ENCODE peak calls at places on chromosome 22, in seven cellular contexts. S is right lobe of liver; W is HCT116; J is brain microvascular endothelial cell; C is uterus; D is Peyer's patch; L is CD8-positive, alpha-beta memory T cell. B is an unnamed sample.

GRCh38 chr22:23037429-23038333 is 32.6 kb upstream of the GNAZ start:
- DNase-seq in J (no peak), L (no peak), W (no peak), C (no peak), S (no peak), D (no peak), B (no peak)

GRCh38 chr22:23012081-23012622 is 58.2 kb upstream of the GNAZ start:
- DNase-seq in C (no peak), W (no peak), S (no peak), J (no peak), D (no peak), L (no peak), B (no peak)

GRCh38 chr22:33923660-33924246 is 3.5 kb upstream of the LARGE1 start:
- DNase-seq in W (peak), D (peak), C (peak), S (peak), J (peak), L (no peak), B (peak)

GRCh38 chr22:36737776-36738175 is 34.2 kb upstream of the CACNG2 start:
- DNase-seq in J (no peak), S (no peak), D (peak), W (no peak), L (no peak), C (no peak), B (no peak)

GRCh38 chr22:36359172-36359973 is 28.4 kb downstream of the MYH9 start:
- DNase-seq in D (no peak), C (no peak), W (no peak), L (no peak), J (no peak), S (no peak), B (no peak)

GRCh38 chr22:23548501-23549197 is 31.4 kb downstream of the IGLL1 start:
- DNase-seq in S (no peak), W (no peak), D (no peak), L (no peak), J (no peak), C (no peak), B (no peak)

GRCh38 chr22:32684822-32685187 is 116.7 kb upstream of the TIMP3 start:
- DNase-seq in S (no peak), D (no peak), W (no peak), L (no peak), J (peak), C (no peak), B (no peak)

GRCh38 chr22:43848366-43849171 is 13.7 kb downstream of the SULT4A1 start:
- DNase-seq in D (peak), C (no peak), W (peak), L (no peak), J (no peak), S (peak), B (no peak)

GRCh38 chr22:34015642-34016041 is 95.4 kb upstream of the LARGE1 start:
- DNase-seq in C (no peak), W (no peak), D (no peak), S (no peak), J (no peak), L (no peak), B (no peak)

GRCh38 chr22:40509401-40510134 is 127.0 kb downstream of the MRTFA start:
- DNase-seq in D (no peak), J (peak), S (no peak), C (peak), L (no peak), W (no peak), B (peak)

GRCh38 chr22:23157560-23158515 is 12.6 kb downstream of the RAB36 start:
- DNase-seq in L (no peak), C (no peak), W (no peak), J (no peak), S (no peak), D (no peak), B (no peak)

GRCh38 chr22:27820896-27821866 is 19.6 kb upstream of the MN1 start:
- DNase-seq in D (no peak), C (no peak), L (no peak), S (no peak), W (no peak), J (no peak), B (no peak)

GRCh38 chr22:22849640-22850610 is 37.7 kb upstream of the IGLL5 start:
- DNase-seq in C (no peak), L (no peak), S (no peak), W (no peak), J (no peak), D (no peak), B (no peak)

GRCh38 chr22:36610567-36610966 is 81.6 kb upstream of the EIF3D start:
- DNase-seq in J (no peak), S (no peak), D (peak), L (no peak), C (no peak), W (no peak), B (no peak)

GRCh38 chr22:43998865-43999264 is 25.2 kb upstream of the PARVB start:
- DNase-seq in D (no peak), W (no peak), L (no peak), S (no peak), C (no peak), J (no peak), B (no peak)

GRCh38 chr22:32448980-32449379 is 15.3 kb downstream of the BPIFC start:
- DNase-seq in J (no peak), L (no peak), W (no peak), S (no peak), C (no peak), D (no peak), B (no peak)

GRCh38 chr22:12601870-12602779 is 2925.9 kb upstream of the OR11H1 start:
- DNase-seq in S (no peak), D (peak), J (no peak), C (no peak), W (no peak), L (no peak), B (no peak)

GRCh38 chr22:22605074-22605404 is 39.4 kb upstream of the GGTLC2 start:
- DNase-seq in D (no peak), J (no peak), S (no peak), C (no peak), L (no peak), W (no peak), B (no peak)

DNA sequence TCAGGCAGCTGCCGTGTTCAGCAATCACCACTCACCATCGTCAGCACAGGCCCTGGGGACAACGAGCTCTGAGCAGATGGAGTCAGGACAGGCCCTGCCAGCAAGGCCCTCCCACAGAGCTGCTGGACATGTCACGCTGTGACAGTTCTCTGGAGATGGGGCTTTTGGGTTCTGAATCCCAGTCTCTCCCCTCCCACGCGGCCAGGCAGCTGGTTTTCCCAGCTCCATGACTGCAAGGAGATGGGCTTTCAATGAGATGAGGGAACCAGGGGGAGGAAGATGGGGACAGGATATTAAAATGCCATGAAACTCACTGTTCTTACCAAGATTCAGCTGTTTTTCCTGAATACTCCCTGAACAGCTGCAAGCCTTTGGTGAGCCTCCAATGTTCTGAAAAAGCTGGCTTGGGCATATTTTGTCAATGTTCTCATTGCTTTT is 305.9 kb downstream of the BRD1 start:
- DNase-seq in L (no peak), J (no peak), S (no peak), W (no peak), C (no peak), D (peak), B (no peak)
- H3K27ac ChIP-seq in L (no peak), J (no peak), S (no peak), W (no peak), C (no peak), D (no peak), B (no peak)

DNA sequence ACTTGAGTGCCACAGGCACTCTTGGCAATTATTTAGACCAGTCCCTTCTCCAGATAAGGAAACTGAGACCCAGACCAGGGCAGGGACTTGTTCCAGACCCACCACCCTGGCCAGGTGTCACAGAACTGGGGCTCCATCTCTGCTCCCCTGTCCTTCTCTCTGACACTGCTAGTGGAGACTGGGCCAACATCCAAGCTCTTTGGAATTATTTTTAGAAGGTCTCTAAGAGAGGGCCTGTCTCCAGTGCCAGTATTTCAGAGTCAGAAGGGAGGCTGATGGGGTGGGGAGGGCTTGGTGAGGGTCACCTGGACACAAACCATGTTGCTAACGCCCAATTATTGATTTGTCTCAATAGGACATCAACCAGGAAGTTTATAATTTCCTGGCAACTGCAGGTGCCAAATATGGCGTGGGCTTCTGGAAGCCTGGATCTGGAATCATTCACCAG is 32.7 kb downstream of the POLR3H start:
- DNase-seq in L (no peak), W (no peak), J (no peak), D (no peak), S (no peak), C (no peak), B (no peak)
- H3K27ac ChIP-seq in L (no peak), W (peak), J (no peak), D (peak), S (no peak), C (peak), B (peak)

DNA sequence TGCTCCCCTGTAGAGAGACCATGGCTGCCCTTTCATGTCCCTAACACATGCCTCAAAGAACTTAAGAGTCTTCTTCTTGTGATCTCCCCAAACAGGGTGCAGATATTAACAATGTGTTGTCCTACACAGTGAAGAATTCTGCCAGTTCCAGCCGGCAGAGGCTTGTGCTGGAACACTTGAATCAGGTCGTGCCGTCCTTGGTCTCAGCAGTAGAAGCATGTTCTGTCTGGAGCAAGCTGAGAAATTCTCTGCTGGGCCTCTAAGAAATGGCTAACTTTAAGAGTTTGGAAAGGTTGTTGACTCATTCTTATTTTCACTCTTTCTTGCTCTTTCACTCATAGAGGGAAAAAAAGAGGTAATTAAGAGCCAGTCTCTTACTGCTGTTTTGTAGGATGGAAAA is 71.1 kb upstream of the SLC25A18 start:
- DNase-seq in L (no peak), C (no peak), S (no peak), W (no peak), D (no peak), J (no peak), B (no peak)
- H3K27ac ChIP-seq in L (no peak), C (peak), S (no peak), W (no peak), D (no peak), J (no peak), B (no peak)

DNA sequence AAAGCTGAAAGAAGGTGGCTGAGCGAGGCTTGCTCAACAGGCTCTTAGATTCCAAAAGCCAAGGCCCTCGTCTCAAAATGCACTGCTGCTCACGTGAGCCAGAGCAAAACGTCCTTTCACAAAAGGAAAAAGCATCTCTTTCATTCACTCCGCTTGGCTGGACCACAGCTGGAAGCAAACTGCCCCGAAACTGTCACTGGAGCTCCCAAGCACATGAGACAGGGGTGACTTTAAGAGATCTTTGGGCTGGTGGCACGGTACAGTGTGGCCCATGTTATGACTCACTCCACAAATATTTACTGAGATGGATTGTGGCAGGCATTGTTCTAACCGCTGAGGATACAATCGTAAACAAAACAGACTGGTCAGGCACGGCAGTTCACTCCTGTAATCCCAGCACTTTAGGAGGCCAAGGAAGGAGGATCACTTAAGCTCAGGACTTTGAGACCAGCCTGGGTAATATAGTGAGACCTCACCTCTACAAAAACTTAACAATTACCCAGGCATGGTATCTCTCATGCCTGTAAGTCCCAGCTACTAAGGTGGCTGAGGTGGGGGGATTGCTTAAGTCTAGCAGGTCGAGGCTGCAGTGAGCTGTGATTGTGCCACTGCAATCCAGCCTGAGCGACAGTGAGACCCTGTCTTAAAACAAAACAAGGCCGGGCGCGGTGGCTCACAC is 3.6 kb downstream of the PLA2G6 start:
- DNase-seq in C (peak), W (peak), L (no peak), J (peak), S (no peak), D (peak), B (no peak)
- H3K27ac ChIP-seq in C (peak), W (peak), L (no peak), J (peak), S (peak), D (peak), B (peak)

DNA sequence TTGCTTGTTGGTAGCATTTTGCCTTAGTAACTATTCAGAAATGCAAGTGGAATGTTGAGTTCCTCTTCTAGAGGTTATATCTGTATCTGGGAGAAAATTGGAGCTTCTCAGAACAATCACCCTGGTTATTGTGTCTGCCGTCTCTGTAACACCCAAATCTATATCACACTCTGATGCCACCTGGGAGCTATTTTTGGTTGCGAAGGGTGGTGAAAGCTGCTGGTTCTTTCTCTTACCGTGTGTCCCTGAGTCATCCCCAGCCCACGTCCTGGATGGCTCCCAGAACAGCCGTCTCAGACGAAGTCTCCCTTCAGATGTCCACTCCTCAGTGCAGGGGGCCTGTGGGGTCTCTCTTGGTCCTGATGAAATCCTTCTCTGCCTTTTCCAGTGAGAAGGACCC is 83.5 kb downstream of the C22orf31 start:
- DNase-seq in J (peak), C (peak), S (peak), L (no peak), W (peak), D (no peak), B (peak)
- H3K27ac ChIP-seq in J (peak), C (peak), S (peak), L (no peak), W (peak), D (no peak), B (no peak)

GRCh38 chr22:45934168-45934564 is 42.8 kb downstream of the WNT7B start:
- DNase-seq in C (no peak), S (no peak), J (no peak), L (no peak), D (no peak), W (no peak), B (no peak)
- H3K27ac ChIP-seq in C (no peak), S (no peak), J (no peak), L (no peak), D (no peak), W (no peak), B (peak)

DNA sequence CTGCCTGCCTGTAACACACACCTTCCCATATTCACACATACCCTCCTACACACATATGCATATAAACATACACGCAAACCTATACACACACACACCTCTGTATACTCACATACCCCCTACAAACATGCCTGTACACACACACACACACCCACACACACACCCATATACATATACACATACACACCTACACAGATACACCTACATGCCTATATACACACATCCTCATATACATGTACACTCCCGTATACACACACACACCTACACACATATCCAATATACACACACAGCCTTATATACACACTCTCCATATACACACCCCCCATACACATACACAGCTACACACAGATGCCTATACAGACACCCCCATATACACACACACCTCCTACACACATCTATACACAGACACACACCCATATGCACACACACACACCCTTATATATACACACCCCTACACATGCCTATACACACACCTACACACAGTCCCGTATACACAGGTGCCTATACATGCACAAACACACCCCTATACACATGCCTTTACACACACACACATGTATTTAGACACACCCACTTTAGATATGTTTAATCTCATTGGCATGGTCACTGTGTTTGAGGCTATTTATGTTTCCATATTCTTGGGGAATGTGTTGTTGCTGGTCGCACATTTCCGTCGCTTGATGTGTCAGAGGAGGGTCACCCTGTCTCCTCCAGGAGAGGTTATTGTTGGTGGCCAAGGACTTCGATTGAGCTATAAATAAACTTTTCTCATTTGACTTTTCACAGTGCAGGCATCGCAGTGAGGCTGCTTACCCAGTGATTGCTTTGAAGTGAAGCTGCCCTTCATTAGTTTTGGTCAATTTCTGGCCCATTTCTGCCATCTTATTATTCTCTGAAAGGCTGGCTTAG is 243.3 kb downstream of the TBC1D22A start:
- DNase-seq in S (no peak), D (no peak), J (no peak), W (no peak), C (no peak), L (no peak), B (no peak)
- H3K27ac ChIP-seq in S (no peak), D (no peak), J (no peak), W (no peak), C (no peak), L (no peak), B (no peak)

DNA sequence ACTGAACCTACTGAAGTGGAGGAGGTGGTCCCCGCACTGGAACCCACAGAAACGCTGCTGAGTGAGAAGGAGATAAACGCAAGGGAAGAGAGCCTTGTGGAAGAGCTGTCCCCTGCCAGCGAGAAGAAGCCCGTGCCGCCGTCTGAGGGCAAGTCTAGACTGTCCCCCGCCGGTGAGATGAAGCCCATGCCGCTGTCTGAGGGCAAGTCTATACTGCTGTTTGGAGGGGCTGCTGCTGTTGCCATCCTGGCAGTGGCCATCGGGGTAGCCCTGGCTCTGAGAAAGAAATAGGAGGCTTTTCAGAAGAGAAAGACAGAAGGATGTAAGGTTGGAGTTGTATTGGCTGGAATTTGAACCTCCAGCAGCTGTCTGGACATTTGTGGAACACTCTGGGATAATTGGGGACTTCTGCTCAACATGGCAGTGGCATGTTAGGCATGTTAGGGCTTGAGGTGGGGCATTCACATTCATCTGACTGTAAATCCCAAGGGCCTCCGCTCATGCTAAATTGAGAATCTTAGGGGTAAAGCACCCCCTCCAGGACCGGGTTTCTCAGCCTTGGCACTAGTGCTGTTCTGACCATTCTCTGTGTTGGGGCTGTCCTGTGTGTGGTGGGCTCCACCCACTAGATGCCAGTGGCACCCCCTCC is 46.9 kb downstream of the BID start:
- DNase-seq in W (no peak), J (no peak), L (no peak), D (no peak), C (no peak), S (no peak), B (no peak)
- H3K27ac ChIP-seq in W (no peak), J (peak), L (no peak), D (no peak), C (no peak), S (no peak), B (peak)

DNA sequence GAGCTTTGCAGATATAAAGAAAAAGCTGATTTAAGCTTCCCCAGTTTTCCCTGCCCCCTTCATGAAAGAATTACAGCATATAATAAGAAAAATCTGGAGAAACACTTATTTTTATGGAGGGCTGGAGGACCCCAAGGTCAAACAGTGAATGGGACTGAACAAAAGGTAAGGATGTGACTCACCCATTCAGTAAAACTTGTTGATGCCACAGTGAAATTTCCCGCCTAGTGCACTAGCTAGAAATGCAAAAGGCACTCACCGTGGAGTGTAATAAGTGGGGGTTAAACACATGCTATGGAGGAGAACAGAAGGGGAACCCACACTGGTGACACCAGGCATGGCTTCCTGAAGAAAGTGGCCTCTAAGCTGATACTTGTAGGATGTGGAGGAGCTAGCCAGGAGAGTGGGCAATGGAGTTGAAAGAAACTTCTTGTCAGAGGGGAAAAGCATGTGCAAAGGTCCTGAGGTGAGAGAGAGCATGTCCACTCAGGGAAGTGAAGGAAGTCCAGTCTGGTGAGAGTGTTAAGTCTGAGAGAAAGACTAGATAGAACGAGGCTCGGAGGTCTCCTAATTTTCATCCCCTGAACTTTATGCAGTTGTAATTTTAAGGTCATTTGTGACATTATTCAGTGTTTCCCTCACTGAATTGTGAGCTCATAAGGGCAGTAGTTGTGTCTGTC is 77.1 kb downstream of the MIAT start:
- DNase-seq in L (no peak), S (no peak), C (no peak), J (no peak), W (no peak), D (no peak), B (no peak)
- H3K27ac ChIP-seq in L (no peak), S (no peak), C (no peak), J (no peak), W (no peak), D (no peak), B (no peak)

B was measured in RWPE1.